ENCODE peak calls at places on chromosomes 12 and 14, in nine cellular contexts. J, L, G, S, Q, N, B, T and E are unnamed samples.

GRCh38 chr12:82583756-82584155 is 103.0 kb upstream of the TMTC2 start:
- DNase-seq in J (no peak), L (no peak), G (no peak), S (no peak), Q (no peak), N (no peak), B (no peak), T (no peak), E (no peak)

GRCh38 chr12:92002673-92003382 is 142.8 kb downstream of the BTG1 start:
- DNase-seq in J (no peak), L (no peak), G (no peak), S (no peak), Q (no peak), N (no peak), B (no peak), T (no peak), E (no peak)

GRCh38 chr14:30906752-30907658 is 32.6 kb downstream of the COCH start:
- DNase-seq in J (no peak), L (peak; percentile 6), G (no peak), S (peak; percentile 7), Q (no peak), N (peak; percentile 43), B (peak; percentile 53), T (no peak), E (no peak)

GRCh38 chr12:62259311-62259992 is 752 bp upstream of the USP15 start:
- DNase-seq in J (no peak), L (no peak), G (no peak), S (peak; percentile 73), Q (no peak), N (no peak), B (peak; percentile 6), T (no peak), E (no peak)

GRCh38 chr12:112443916-112444315 is 25.2 kb downstream of the PTPN11 start:
- DNase-seq in J (no peak), L (no peak), G (no peak), S (no peak), Q (no peak), N (no peak), B (no peak), T (no peak), E (no peak)

GRCh38 chr12:81369175-81369574 is 291.3 kb downstream of the ACSS3 start:
- DNase-seq in J (no peak), L (no peak), G (no peak), S (no peak), Q (no peak), N (no peak), B (no peak), T (no peak), E (no peak)

GRCh38 chr12:107807471-107808150 is 33.1 kb downstream of the ASCL4 start:
- DNase-seq in J (no peak), L (no peak), G (no peak), S (no peak), Q (no peak), N (no peak), B (no peak), T (no peak), E (no peak)

GRCh38 chr12:3216726-3217682 is 139.8 kb downstream of the TSPAN9 start:
- DNase-seq in J (no peak), L (no peak), G (no peak), S (no peak), Q (no peak), N (peak; percentile 93), B (peak; percentile 4), T (no peak), E (no peak)